ENCODE peak calls at places on chromosomes 7 and 10, in four cellular contexts. G is NB4, Z is transverse colon, I is Peyer's patch. O is an unnamed sample.

GRCh38 chr7:22663319-22663718 is 63.7 kb upstream of the IL6 start:
- DNase-seq in Z (no peak), I (no peak), G (peak), O (peak)

GRCh38 chr7:142749218-142749993 is at the start of gene PRSS1:
- DNase-seq in Z (no peak), I (no peak), G (no peak), O (no peak)

GRCh38 chr7:131021902-131022301 is 287.9 kb upstream of the KLF14 start:
- DNase-seq in I (no peak), G (no peak), Z (no peak), O (no peak)

GRCh38 chr7:1961776-1962276 is 270.9 kb downstream of the MAD1L1 start:
- DNase-seq in Z (no peak), G (peak), I (no peak), O (no peak)

GRCh38 chr7:27750336-27750735 is 10.4 kb downstream of the TAX1BP1 start:
- DNase-seq in Z (no peak), G (peak), I (no peak), O (no peak)

GRCh38 chr10:15801641-15802040 is 58.7 kb downstream of the MINDY3 start:
- DNase-seq in I (no peak), Z (no peak), G (no peak), O (no peak)

GRCh38 chr7:117673367-117673766 is 193.5 kb downstream of the CFTR start:
- DNase-seq in Z (peak), G (no peak), I (peak), O (no peak)

GRCh38 chr10:45418859-45419672 is 45.0 kb downstream of the ALOX5 start:
- DNase-seq in G (peak), Z (peak), I (peak), O (peak)

GRCh38 chr7:96534221-96534620 is 175.4 kb downstream of the SEM1 start:
- DNase-seq in I (no peak), Z (no peak), G (no peak), O (no peak)

GRCh38 chr10:32990811-32991210 is 32.8 kb upstream of the ITGB1 start:
- DNase-seq in Z (no peak), G (no peak), I (no peak), O (no peak)

GRCh38 chr10:13651969-13652720 is 65.4 kb downstream of the PRPF18 start:
- DNase-seq in I (no peak), G (no peak), Z (no peak), O (no peak)

GRCh38 chr10:7300327-7300726 is 110.5 kb downstream of the SFMBT2 start:
- DNase-seq in I (no peak), Z (no peak), G (no peak), O (no peak)

GRCh38 chr10:104521901-104522827 is 118.9 kb upstream of the SORCS3 start:
- DNase-seq in I (no peak), G (no peak), Z (no peak), O (no peak)

GRCh38 chr7:44775383-44776107 is 20.9 kb upstream of the PPIA start:
- DNase-seq in G (no peak), Z (no peak), I (no peak), O (no peak)

GRCh38 chr7:749121-749520 is 22.0 kb upstream of the PRKAR1B start:
- DNase-seq in Z (no peak), G (no peak), I (peak), O (no peak)

GRCh38 chr10:112827951-112828350 is 122.1 kb upstream of the TCF7L2 start:
- DNase-seq in I (no peak), G (no peak), Z (no peak), O (no peak)

GRCh38 chr7:133941496-133941895 is 185.6 kb upstream of the LRGUK start:
- DNase-seq in Z (no peak), I (no peak), G (no peak), O (no peak)

GRCh38 chr10:86992929-86993328 is 24.6 kb downstream of the ADIRF start:
- DNase-seq in G (no peak), Z (no peak), I (no peak), O (no peak)

DNA sequence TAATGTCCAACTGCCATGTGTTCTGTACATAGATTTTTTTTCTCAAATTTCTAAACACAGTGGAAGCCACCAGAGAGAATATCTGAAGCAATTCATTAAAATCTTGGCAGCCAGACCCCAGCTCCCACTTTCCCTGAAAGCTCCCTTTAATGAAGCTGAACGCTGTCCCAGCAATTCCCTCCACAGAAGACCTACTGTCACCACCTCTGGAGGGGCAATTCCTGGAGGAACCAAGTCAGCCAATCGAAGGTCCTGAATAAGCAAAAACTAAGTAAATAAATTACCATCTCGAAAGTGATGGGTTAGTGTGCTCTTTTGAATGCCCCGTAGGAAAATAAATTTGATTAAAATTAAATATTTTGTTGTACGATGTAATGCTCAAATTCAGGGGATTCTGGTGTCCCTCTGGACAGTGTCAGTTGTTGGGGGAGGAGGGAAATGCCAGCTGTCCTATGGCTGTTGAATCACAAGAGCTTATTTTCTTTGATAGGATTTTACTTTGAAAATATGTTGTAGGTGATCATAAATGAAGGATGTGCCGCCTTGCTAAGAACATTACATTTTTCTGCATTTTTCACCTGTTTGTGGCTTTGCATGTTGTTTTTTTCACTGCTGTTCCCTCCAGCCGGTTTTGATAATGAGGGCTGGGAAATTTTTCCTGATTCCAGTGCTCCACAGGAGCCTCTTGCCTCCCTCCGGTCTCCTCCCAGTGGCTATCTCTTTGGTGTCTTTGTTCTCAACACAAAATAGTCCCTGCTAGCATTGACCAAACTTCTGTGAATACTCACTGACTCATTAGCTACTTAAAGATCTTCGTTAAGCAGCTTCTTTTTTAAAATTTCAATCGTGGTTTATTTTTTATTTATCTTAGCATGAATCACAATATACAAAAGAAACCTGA is 9.3 kb upstream of the GSAP start:
- DNase-seq in Z (no peak), I (no peak), G (no peak), O (no peak)
- TF ChIP-seq CTCF in Z (no peak), I (no peak), G (no peak), O (no peak)

GRCh38 chr7:103877565-103877964 is 111.9 kb downstream of the RELN start:
- DNase-seq in Z (no peak), I (no peak), G (no peak), O (no peak)
- TF ChIP-seq CTCF in Z (no peak), I (no peak), G (no peak), O (no peak)

GRCh38 chr7:74051629-74052410 is 23.8 kb downstream of the ELN start:
- DNase-seq in Z (peak), I (peak), G (peak), O (no peak)
- TF ChIP-seq CTCF in Z (peak), I (no peak), G (peak), O (peak)

GRCh38 chr10:43132796-43133195 is 5.4 kb upstream of the CSGALNACT2 start:
- DNase-seq in Z (no peak), I (no peak), G (no peak), O (peak)

GRCh38 chr10:43131256-43131655 is 7.0 kb upstream of the CSGALNACT2 start:
- DNase-seq in Z (no peak), I (no peak), G (no peak), O (no peak)

GRCh38 chr10:43128958-43129706 is 9.1 kb upstream of the CSGALNACT2 start:
- DNase-seq in I (no peak), G (peak), Z (peak), O (peak)

GRCh38 chr10:43131906-43132305 is 6.3 kb upstream of the CSGALNACT2 start:
- DNase-seq in Z (no peak), I (no peak), G (no peak), O (peak)

GRCh38 chr10:43130756-43131155 is 7.5 kb upstream of the CSGALNACT2 start:
- DNase-seq in Z (no peak), I (no peak), G (no peak), O (no peak)
- TF ChIP-seq CTCF in Z (no peak), I (no peak), G (no peak), O (no peak)

GRCh38 chr10:17250736-17251135 is 22.7 kb downstream of the VIM start:
- DNase-seq in Z (no peak), I (no peak), G (no peak), O (no peak)
- TF ChIP-seq CTCF in Z (no peak), I (no peak), G (no peak), O (peak)

GRCh38 chr10:72069751-72070501 is 18.4 kb downstream of the SPOCK2 start:
- DNase-seq in I (no peak), G (peak), Z (no peak), O (no peak)
- TF ChIP-seq CTCF in I (no peak), G (peak), Z (no peak), O (peak)

DNA sequence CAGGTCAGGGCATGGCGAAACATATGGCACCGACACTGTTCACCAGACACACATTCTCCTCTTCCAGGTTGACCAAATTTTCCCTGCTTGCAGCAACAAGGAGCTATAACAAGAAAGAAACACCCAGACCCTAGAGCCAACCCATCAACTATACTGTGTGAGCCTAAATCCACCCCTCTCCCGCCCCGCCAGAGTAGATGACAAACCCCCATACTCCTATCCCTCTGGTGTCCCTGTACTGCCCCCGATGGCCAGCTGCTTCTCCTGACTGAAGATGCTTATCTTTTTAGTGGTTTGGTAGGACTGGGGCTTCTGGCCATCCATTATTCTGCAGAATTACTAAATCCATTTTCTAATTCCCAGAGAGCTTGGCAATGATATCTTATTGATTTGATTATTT is 70.1 kb upstream of the EEPD1 start:
- DNase-seq in I (no peak), Z (no peak), G (peak), O (no peak)
- TF ChIP-seq CTCF in I (no peak), Z (no peak), G (peak), O (no peak)

GRCh38 chr10:62424026-62424425 is 49.9 kb downstream of the ZNF365 start:
- DNase-seq in Z (no peak), G (peak), I (no peak), O (no peak)
- TF ChIP-seq CTCF in Z (no peak), G (no peak), I (no peak), O (no peak)

DNA sequence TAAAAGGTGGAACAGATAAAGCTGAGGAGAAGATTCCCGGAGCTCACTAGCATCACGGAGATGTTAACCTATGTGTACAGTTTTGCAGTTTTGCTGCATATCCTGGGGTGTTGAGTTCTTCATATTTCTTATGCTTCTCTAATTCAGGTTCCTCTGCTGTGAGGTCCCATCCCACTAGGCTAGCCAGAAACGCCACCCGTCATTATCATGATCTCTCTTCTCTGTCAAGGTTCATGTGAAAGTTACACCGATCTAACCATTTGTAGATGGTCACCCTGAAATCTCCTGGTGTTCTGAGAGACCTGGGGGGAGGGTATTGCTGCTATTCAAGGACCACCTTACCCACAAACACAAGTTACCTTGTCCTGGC is 136.3 kb downstream of the CCDC71L start:
- DNase-seq in I (no peak), Z (no peak), G (no peak), O (no peak)
- TF ChIP-seq CTCF in I (no peak), Z (no peak), G (no peak), O (no peak)